ENCODE peak calls at places on chromosomes 16 and 17, in five cellular contexts. One of them, this sample, is unnamed.

GRCh38 chr16:67857547-67858233 is 10.2 kb upstream of the CENPT start:
- DNase-seq in NCI-H1694 treated with DMSO at 0.1 percent for 48 hours: no peak
- DNase-seq in AG09309: peak; percentile 86
- DNase-seq in activated T-helper 1 cell treated with Interleukin-2 at 50 U/mL for 16 hours: no peak
- DNase-seq in heart left ventricle: peak; percentile 78
- DNase-seq in this sample: peak; percentile 92

GRCh38 chr17:2511462-2512369 is at the start of gene METTL16:
- DNase-seq in NCI-H1694 treated with DMSO at 0.1 percent for 48 hours: peak; percentile 98
- DNase-seq in AG09309: peak; percentile 94
- DNase-seq in activated T-helper 1 cell treated with Interleukin-2 at 50 U/mL for 16 hours: peak; percentile 89
- DNase-seq in heart left ventricle: peak; percentile 99
- DNase-seq in this sample: peak; percentile 98

GRCh38 chr17:75571885-75572215 is 15.8 kb upstream of the MYO15B start:
- DNase-seq in NCI-H1694 treated with DMSO at 0.1 percent for 48 hours: no peak
- DNase-seq in AG09309: no peak
- DNase-seq in activated T-helper 1 cell treated with Interleukin-2 at 50 U/mL for 16 hours: no peak
- DNase-seq in heart left ventricle: no peak
- DNase-seq in this sample: no peak

GRCh38 chr16:86846136-86846535 is 267.8 kb downstream of the FOXL1 start:
- DNase-seq in NCI-H1694 treated with DMSO at 0.1 percent for 48 hours: no peak
- DNase-seq in AG09309: no peak
- DNase-seq in activated T-helper 1 cell treated with Interleukin-2 at 50 U/mL for 16 hours: no peak
- DNase-seq in heart left ventricle: no peak
- DNase-seq in this sample: no peak

GRCh38 chr17:67891481-67892119 is 66.3 kb downstream of the BPTF start:
- DNase-seq in NCI-H1694 treated with DMSO at 0.1 percent for 48 hours: peak; percentile 52
- DNase-seq in AG09309: peak; percentile 32
- DNase-seq in activated T-helper 1 cell treated with Interleukin-2 at 50 U/mL for 16 hours: no peak
- DNase-seq in heart left ventricle: no peak
- DNase-seq in this sample: no peak

GRCh38 chr17:80644588-80644987 is 100.0 kb downstream of the RPTOR start:
- DNase-seq in NCI-H1694 treated with DMSO at 0.1 percent for 48 hours: no peak
- DNase-seq in AG09309: no peak
- DNase-seq in activated T-helper 1 cell treated with Interleukin-2 at 50 U/mL for 16 hours: no peak
- DNase-seq in heart left ventricle: no peak
- DNase-seq in this sample: no peak

GRCh38 chr16:48499822-48500440 is 110.0 kb downstream of the N4BP1 start:
- DNase-seq in NCI-H1694 treated with DMSO at 0.1 percent for 48 hours: no peak
- DNase-seq in AG09309: peak; percentile 80
- DNase-seq in activated T-helper 1 cell treated with Interleukin-2 at 50 U/mL for 16 hours: no peak
- DNase-seq in heart left ventricle: no peak
- DNase-seq in this sample: peak; percentile 60

GRCh38 chr17:15006421-15006820 is 258.7 kb downstream of the PMP22 start:
- DNase-seq in NCI-H1694 treated with DMSO at 0.1 percent for 48 hours: no peak
- DNase-seq in AG09309: no peak
- DNase-seq in activated T-helper 1 cell treated with Interleukin-2 at 50 U/mL for 16 hours: no peak
- DNase-seq in heart left ventricle: no peak
- DNase-seq in this sample: no peak

GRCh38 chr16:30934827-30935557 is 11.6 kb downstream of the FBXL19 start:
- DNase-seq in NCI-H1694 treated with DMSO at 0.1 percent for 48 hours: peak; percentile 9
- DNase-seq in AG09309: no peak
- DNase-seq in activated T-helper 1 cell treated with Interleukin-2 at 50 U/mL for 16 hours: no peak
- DNase-seq in heart left ventricle: no peak
- DNase-seq in this sample: peak; percentile 55

GRCh38 chr17:66737524-66737923 is 97.4 kb upstream of the CACNG5 start:
- DNase-seq in NCI-H1694 treated with DMSO at 0.1 percent for 48 hours: no peak
- DNase-seq in AG09309: peak; percentile 47
- DNase-seq in activated T-helper 1 cell treated with Interleukin-2 at 50 U/mL for 16 hours: no peak
- DNase-seq in heart left ventricle: peak; percentile 62
- DNase-seq in this sample: no peak

This sample was measured in tibial artery.